ENCODE peak calls at places on chromosomes 4 and X, in six cellular contexts. One of them, this sample, is unnamed.

GRCh38 chrX:153245288-153245731 is 66.2 kb downstream of the MAGEA1 start:
- DNase-seq in AG04449: no peak
- DNase-seq in NCI-H1930: no peak
- DNase-seq in stimulated activated CD4-positive, alpha-beta T cell treated with anti-CD3 and anti-CD28 coated beads, Interleukin-15, amount 100 ng/mL, for 1 hour: no peak
- DNase-seq in pons: no peak
- DNase-seq in activated T-helper 1 cell treated with anti-CD3 and anti-CD28 coated beads, Interleukin-2, amount 50 U/mL, for 16 hours: no peak
- DNase-seq in this sample: no peak

GRCh38 chr4:36208884-36209473 is 35.3 kb downstream of the ARAP2 start:
- DNase-seq in AG04449: no peak
- DNase-seq in NCI-H1930: no peak
- DNase-seq in stimulated activated CD4-positive, alpha-beta T cell treated with anti-CD3 and anti-CD28 coated beads, Interleukin-15, amount 100 ng/mL, for 1 hour: no peak
- DNase-seq in pons: peak
- DNase-seq in activated T-helper 1 cell treated with anti-CD3 and anti-CD28 coated beads, Interleukin-2, amount 50 U/mL, for 16 hours: no peak
- DNase-seq in this sample: no peak

GRCh38 chrX:50996930-50997329 is 86.4 kb downstream of the BMP15 start:
- DNase-seq in AG04449: no peak
- DNase-seq in NCI-H1930: no peak
- DNase-seq in stimulated activated CD4-positive, alpha-beta T cell treated with anti-CD3 and anti-CD28 coated beads, Interleukin-15, amount 100 ng/mL, for 1 hour: no peak
- DNase-seq in pons: no peak
- DNase-seq in activated T-helper 1 cell treated with anti-CD3 and anti-CD28 coated beads, Interleukin-2, amount 50 U/mL, for 16 hours: no peak
- DNase-seq in this sample: no peak

GRCh38 chr4:85762204-85762884 is 287.4 kb downstream of the ARHGAP24 start:
- DNase-seq in AG04449: peak
- DNase-seq in NCI-H1930: no peak
- DNase-seq in stimulated activated CD4-positive, alpha-beta T cell treated with anti-CD3 and anti-CD28 coated beads, Interleukin-15, amount 100 ng/mL, for 1 hour: no peak
- DNase-seq in pons: no peak
- DNase-seq in activated T-helper 1 cell treated with anti-CD3 and anti-CD28 coated beads, Interleukin-2, amount 50 U/mL, for 16 hours: no peak
- DNase-seq in this sample: peak

GRCh38 chr4:2338754-2339457 is 77.0 kb upstream of the MXD4 start:
- DNase-seq in AG04449: no peak
- DNase-seq in NCI-H1930: no peak
- DNase-seq in stimulated activated CD4-positive, alpha-beta T cell treated with anti-CD3 and anti-CD28 coated beads, Interleukin-15, amount 100 ng/mL, for 1 hour: no peak
- DNase-seq in pons: no peak
- DNase-seq in activated T-helper 1 cell treated with anti-CD3 and anti-CD28 coated beads, Interleukin-2, amount 50 U/mL, for 16 hours: no peak
- DNase-seq in this sample: no peak

GRCh38 chr4:47031011-47031678 is at the start of gene GABRB1:
- DNase-seq in AG04449: no peak
- DNase-seq in NCI-H1930: peak
- DNase-seq in stimulated activated CD4-positive, alpha-beta T cell treated with anti-CD3 and anti-CD28 coated beads, Interleukin-15, amount 100 ng/mL, for 1 hour: no peak
- DNase-seq in pons: peak
- DNase-seq in activated T-helper 1 cell treated with anti-CD3 and anti-CD28 coated beads, Interleukin-2, amount 50 U/mL, for 16 hours: no peak
- DNase-seq in this sample: peak

GRCh38 chr4:167779280-167779679 is 313.1 kb upstream of the ANXA10 start:
- DNase-seq in AG04449: no peak
- DNase-seq in NCI-H1930: no peak
- DNase-seq in stimulated activated CD4-positive, alpha-beta T cell treated with anti-CD3 and anti-CD28 coated beads, Interleukin-15, amount 100 ng/mL, for 1 hour: no peak
- DNase-seq in pons: no peak
- DNase-seq in activated T-helper 1 cell treated with anti-CD3 and anti-CD28 coated beads, Interleukin-2, amount 50 U/mL, for 16 hours: no peak
- DNase-seq in this sample: no peak

GRCh38 chrX:130280901-130281300 is 12.2 kb upstream of the ZNF280C start:
- DNase-seq in AG04449: no peak
- DNase-seq in NCI-H1930: no peak
- DNase-seq in stimulated activated CD4-positive, alpha-beta T cell treated with anti-CD3 and anti-CD28 coated beads, Interleukin-15, amount 100 ng/mL, for 1 hour: no peak
- DNase-seq in pons: no peak
- DNase-seq in activated T-helper 1 cell treated with anti-CD3 and anti-CD28 coated beads, Interleukin-2, amount 50 U/mL, for 16 hours: no peak
- DNase-seq in this sample: no peak

GRCh38 chr4:68520985-68521384 is 55.1 kb downstream of the UGT2B17 start:
- DNase-seq in AG04449: no peak
- DNase-seq in NCI-H1930: no peak
- DNase-seq in stimulated activated CD4-positive, alpha-beta T cell treated with anti-CD3 and anti-CD28 coated beads, Interleukin-15, amount 100 ng/mL, for 1 hour: no peak
- DNase-seq in pons: no peak
- DNase-seq in activated T-helper 1 cell treated with anti-CD3 and anti-CD28 coated beads, Interleukin-2, amount 50 U/mL, for 16 hours: no peak
- DNase-seq in this sample: no peak

GRCh38 chrX:143336261-143336660 is 181.0 kb downstream of the SPANXN3 start:
- DNase-seq in AG04449: no peak
- DNase-seq in NCI-H1930: no peak
- DNase-seq in stimulated activated CD4-positive, alpha-beta T cell treated with anti-CD3 and anti-CD28 coated beads, Interleukin-15, amount 100 ng/mL, for 1 hour: no peak
- DNase-seq in pons: no peak
- DNase-seq in activated T-helper 1 cell treated with anti-CD3 and anti-CD28 coated beads, Interleukin-2, amount 50 U/mL, for 16 hours: no peak
- DNase-seq in this sample: no peak

GRCh38 chr4:151184523-151185458 is 85.4 kb downstream of the RPS3A start:
- DNase-seq in AG04449: no peak
- DNase-seq in NCI-H1930: no peak
- DNase-seq in stimulated activated CD4-positive, alpha-beta T cell treated with anti-CD3 and anti-CD28 coated beads, Interleukin-15, amount 100 ng/mL, for 1 hour: no peak
- DNase-seq in pons: no peak
- DNase-seq in activated T-helper 1 cell treated with anti-CD3 and anti-CD28 coated beads, Interleukin-2, amount 50 U/mL, for 16 hours: no peak
- DNase-seq in this sample: peak

GRCh38 chrX:34341258-34341657 is 209.1 kb upstream of the FAM47A start:
- DNase-seq in AG04449: no peak
- DNase-seq in NCI-H1930: no peak
- DNase-seq in stimulated activated CD4-positive, alpha-beta T cell treated with anti-CD3 and anti-CD28 coated beads, Interleukin-15, amount 100 ng/mL, for 1 hour: no peak
- DNase-seq in pons: no peak
- DNase-seq in activated T-helper 1 cell treated with anti-CD3 and anti-CD28 coated beads, Interleukin-2, amount 50 U/mL, for 16 hours: no peak
- DNase-seq in this sample: no peak

GRCh38 chrX:115940888-115941332 is 229.6 kb upstream of the AGTR2 start:
- DNase-seq in AG04449: no peak
- DNase-seq in NCI-H1930: peak
- DNase-seq in stimulated activated CD4-positive, alpha-beta T cell treated with anti-CD3 and anti-CD28 coated beads, Interleukin-15, amount 100 ng/mL, for 1 hour: no peak
- DNase-seq in pons: peak
- DNase-seq in activated T-helper 1 cell treated with anti-CD3 and anti-CD28 coated beads, Interleukin-2, amount 50 U/mL, for 16 hours: no peak
- DNase-seq in this sample: no peak

GRCh38 chr4:66062044-66062443 is 391.8 kb upstream of the EPHA5 start:
- DNase-seq in AG04449: no peak
- DNase-seq in NCI-H1930: no peak
- DNase-seq in stimulated activated CD4-positive, alpha-beta T cell treated with anti-CD3 and anti-CD28 coated beads, Interleukin-15, amount 100 ng/mL, for 1 hour: no peak
- DNase-seq in pons: no peak
- DNase-seq in activated T-helper 1 cell treated with anti-CD3 and anti-CD28 coated beads, Interleukin-2, amount 50 U/mL, for 16 hours: no peak
- DNase-seq in this sample: no peak

GRCh38 chr4:156595041-156595440 is 376.6 kb downstream of the PDGFC start:
- DNase-seq in AG04449: no peak
- DNase-seq in NCI-H1930: no peak
- DNase-seq in stimulated activated CD4-positive, alpha-beta T cell treated with anti-CD3 and anti-CD28 coated beads, Interleukin-15, amount 100 ng/mL, for 1 hour: no peak
- DNase-seq in pons: no peak
- DNase-seq in activated T-helper 1 cell treated with anti-CD3 and anti-CD28 coated beads, Interleukin-2, amount 50 U/mL, for 16 hours: no peak
- DNase-seq in this sample: no peak

GRCh38 chr4:139457318-139457717 is 3.4 kb downstream of the RAB33B start:
- DNase-seq in AG04449: no peak
- DNase-seq in NCI-H1930: no peak
- DNase-seq in stimulated activated CD4-positive, alpha-beta T cell treated with anti-CD3 and anti-CD28 coated beads, Interleukin-15, amount 100 ng/mL, for 1 hour: no peak
- DNase-seq in pons: peak
- DNase-seq in activated T-helper 1 cell treated with anti-CD3 and anti-CD28 coated beads, Interleukin-2, amount 50 U/mL, for 16 hours: no peak
- DNase-seq in this sample: no peak

GRCh38 chr4:15711762-15712161 is 8.9 kb downstream of the BST1 start:
- DNase-seq in AG04449: no peak
- DNase-seq in NCI-H1930: no peak
- DNase-seq in stimulated activated CD4-positive, alpha-beta T cell treated with anti-CD3 and anti-CD28 coated beads, Interleukin-15, amount 100 ng/mL, for 1 hour: no peak
- DNase-seq in pons: no peak
- DNase-seq in activated T-helper 1 cell treated with anti-CD3 and anti-CD28 coated beads, Interleukin-2, amount 50 U/mL, for 16 hours: no peak
- DNase-seq in this sample: no peak

GRCh38 chr4:88613417-88613875 is 21.2 kb downstream of the HERC3 start:
- DNase-seq in AG04449: no peak
- DNase-seq in NCI-H1930: no peak
- DNase-seq in stimulated activated CD4-positive, alpha-beta T cell treated with anti-CD3 and anti-CD28 coated beads, Interleukin-15, amount 100 ng/mL, for 1 hour: no peak
- DNase-seq in pons: no peak
- DNase-seq in activated T-helper 1 cell treated with anti-CD3 and anti-CD28 coated beads, Interleukin-2, amount 50 U/mL, for 16 hours: no peak
- DNase-seq in this sample: no peak

GRCh38 chr4:38860788-38861424 is 4.3 kb upstream of the TLR6 start:
- DNase-seq in AG04449: no peak
- DNase-seq in NCI-H1930: peak
- DNase-seq in stimulated activated CD4-positive, alpha-beta T cell treated with anti-CD3 and anti-CD28 coated beads, Interleukin-15, amount 100 ng/mL, for 1 hour: peak
- DNase-seq in pons: no peak
- DNase-seq in activated T-helper 1 cell treated with anti-CD3 and anti-CD28 coated beads, Interleukin-2, amount 50 U/mL, for 16 hours: peak
- DNase-seq in this sample: peak

GRCh38 chr4:33924239-33924638 is 2320.1 kb downstream of the ARAP2 start:
- DNase-seq in AG04449: peak
- DNase-seq in NCI-H1930: no peak
- DNase-seq in stimulated activated CD4-positive, alpha-beta T cell treated with anti-CD3 and anti-CD28 coated beads, Interleukin-15, amount 100 ng/mL, for 1 hour: no peak
- DNase-seq in pons: no peak
- DNase-seq in activated T-helper 1 cell treated with anti-CD3 and anti-CD28 coated beads, Interleukin-2, amount 50 U/mL, for 16 hours: no peak
- DNase-seq in this sample: peak

GRCh38 chr4:23279377-23279988 is 586.7 kb downstream of the GBA3 start:
- DNase-seq in AG04449: no peak
- DNase-seq in NCI-H1930: no peak
- DNase-seq in stimulated activated CD4-positive, alpha-beta T cell treated with anti-CD3 and anti-CD28 coated beads, Interleukin-15, amount 100 ng/mL, for 1 hour: no peak
- DNase-seq in pons: no peak
- DNase-seq in activated T-helper 1 cell treated with anti-CD3 and anti-CD28 coated beads, Interleukin-2, amount 50 U/mL, for 16 hours: no peak
- DNase-seq in this sample: no peak

GRCh38 chr4:156896536-156896935 is 75.1 kb downstream of the PDGFC start:
- DNase-seq in AG04449: no peak
- DNase-seq in NCI-H1930: no peak
- DNase-seq in stimulated activated CD4-positive, alpha-beta T cell treated with anti-CD3 and anti-CD28 coated beads, Interleukin-15, amount 100 ng/mL, for 1 hour: no peak
- DNase-seq in pons: no peak
- DNase-seq in activated T-helper 1 cell treated with anti-CD3 and anti-CD28 coated beads, Interleukin-2, amount 50 U/mL, for 16 hours: no peak
- DNase-seq in this sample: no peak

GRCh38 chr4:175657571-175657970 is 154.5 kb downstream of the GPM6A start:
- DNase-seq in AG04449: no peak
- DNase-seq in NCI-H1930: no peak
- DNase-seq in stimulated activated CD4-positive, alpha-beta T cell treated with anti-CD3 and anti-CD28 coated beads, Interleukin-15, amount 100 ng/mL, for 1 hour: no peak
- DNase-seq in pons: no peak
- DNase-seq in activated T-helper 1 cell treated with anti-CD3 and anti-CD28 coated beads, Interleukin-2, amount 50 U/mL, for 16 hours: no peak
- DNase-seq in this sample: no peak

GRCh38 chr4:7185487-7186030 is 6.8 kb upstream of the SORCS2 start:
- DNase-seq in AG04449: no peak
- DNase-seq in NCI-H1930: no peak
- DNase-seq in stimulated activated CD4-positive, alpha-beta T cell treated with anti-CD3 and anti-CD28 coated beads, Interleukin-15, amount 100 ng/mL, for 1 hour: no peak
- DNase-seq in pons: no peak
- DNase-seq in activated T-helper 1 cell treated with anti-CD3 and anti-CD28 coated beads, Interleukin-2, amount 50 U/mL, for 16 hours: no peak
- DNase-seq in this sample: no peak

GRCh38 chr4:113476800-113477199 is 284.7 kb downstream of the CAMK2D start:
- DNase-seq in AG04449: no peak
- DNase-seq in NCI-H1930: no peak
- DNase-seq in stimulated activated CD4-positive, alpha-beta T cell treated with anti-CD3 and anti-CD28 coated beads, Interleukin-15, amount 100 ng/mL, for 1 hour: no peak
- DNase-seq in pons: no peak
- DNase-seq in activated T-helper 1 cell treated with anti-CD3 and anti-CD28 coated beads, Interleukin-2, amount 50 U/mL, for 16 hours: no peak
- DNase-seq in this sample: no peak

GRCh38 chr4:184328022-184328736 is 110.5 kb upstream of the ENPP6 start:
- DNase-seq in AG04449: no peak
- DNase-seq in NCI-H1930: no peak
- DNase-seq in stimulated activated CD4-positive, alpha-beta T cell treated with anti-CD3 and anti-CD28 coated beads, Interleukin-15, amount 100 ng/mL, for 1 hour: no peak
- DNase-seq in pons: no peak
- DNase-seq in activated T-helper 1 cell treated with anti-CD3 and anti-CD28 coated beads, Interleukin-2, amount 50 U/mL, for 16 hours: no peak
- DNase-seq in this sample: no peak

GRCh38 chr4:182264139-182264752 is 21.0 kb downstream of the TENM3 start:
- DNase-seq in AG04449: no peak
- DNase-seq in NCI-H1930: no peak
- DNase-seq in stimulated activated CD4-positive, alpha-beta T cell treated with anti-CD3 and anti-CD28 coated beads, Interleukin-15, amount 100 ng/mL, for 1 hour: no peak
- DNase-seq in pons: peak
- DNase-seq in activated T-helper 1 cell treated with anti-CD3 and anti-CD28 coated beads, Interleukin-2, amount 50 U/mL, for 16 hours: no peak
- DNase-seq in this sample: no peak

GRCh38 chr4:71406459-71406963 is 67.7 kb downstream of the SLC4A4 start:
- DNase-seq in AG04449: no peak
- DNase-seq in NCI-H1930: no peak
- DNase-seq in stimulated activated CD4-positive, alpha-beta T cell treated with anti-CD3 and anti-CD28 coated beads, Interleukin-15, amount 100 ng/mL, for 1 hour: no peak
- DNase-seq in pons: no peak
- DNase-seq in activated T-helper 1 cell treated with anti-CD3 and anti-CD28 coated beads, Interleukin-2, amount 50 U/mL, for 16 hours: no peak
- DNase-seq in this sample: no peak

GRCh38 chr4:109701566-109702399 is 1.5 kb downstream of the CASP6 start:
- DNase-seq in AG04449: no peak
- DNase-seq in NCI-H1930: no peak
- DNase-seq in stimulated activated CD4-positive, alpha-beta T cell treated with anti-CD3 and anti-CD28 coated beads, Interleukin-15, amount 100 ng/mL, for 1 hour: no peak
- DNase-seq in pons: no peak
- DNase-seq in activated T-helper 1 cell treated with anti-CD3 and anti-CD28 coated beads, Interleukin-2, amount 50 U/mL, for 16 hours: no peak
- DNase-seq in this sample: no peak

GRCh38 chrX:103343105-103343504 is 13.1 kb downstream of the TCEAL7 start:
- DNase-seq in AG04449: no peak
- DNase-seq in NCI-H1930: peak
- DNase-seq in stimulated activated CD4-positive, alpha-beta T cell treated with anti-CD3 and anti-CD28 coated beads, Interleukin-15, amount 100 ng/mL, for 1 hour: no peak
- DNase-seq in pons: peak
- DNase-seq in activated T-helper 1 cell treated with anti-CD3 and anti-CD28 coated beads, Interleukin-2, amount 50 U/mL, for 16 hours: no peak
- DNase-seq in this sample: peak

GRCh38 chrX:115362334-115363095 is 73.0 kb downstream of the LUZP4 start:
- DNase-seq in AG04449: no peak
- DNase-seq in NCI-H1930: no peak
- DNase-seq in stimulated activated CD4-positive, alpha-beta T cell treated with anti-CD3 and anti-CD28 coated beads, Interleukin-15, amount 100 ng/mL, for 1 hour: no peak
- DNase-seq in pons: no peak
- DNase-seq in activated T-helper 1 cell treated with anti-CD3 and anti-CD28 coated beads, Interleukin-2, amount 50 U/mL, for 16 hours: no peak
- DNase-seq in this sample: no peak

GRCh38 chrX:136572030-136572429 is 40.0 kb downstream of the VGLL1 start:
- DNase-seq in AG04449: no peak
- DNase-seq in NCI-H1930: no peak
- DNase-seq in stimulated activated CD4-positive, alpha-beta T cell treated with anti-CD3 and anti-CD28 coated beads, Interleukin-15, amount 100 ng/mL, for 1 hour: no peak
- DNase-seq in pons: no peak
- DNase-seq in activated T-helper 1 cell treated with anti-CD3 and anti-CD28 coated beads, Interleukin-2, amount 50 U/mL, for 16 hours: no peak
- DNase-seq in this sample: no peak

This sample was measured in amniotic stem cell.